ENCODE peak calls at places on chromosome 21, in four cellular contexts. Z is uterus; R is fibroblast of lung; O is naive thymus-derived CD4-positive, alpha-beta T cell. J is an unnamed sample. For H3K4me1, the result is how much of the 10 kb centered on the place peaks cover.

GRCh38 chr21:41542727-41543126 is 34.8 kb upstream of the TMPRSS2 start:
- DNase-seq in Z (no peak), R (no peak), O (no peak), J (no peak)

GRCh38 chr21:24045775-24046215 is 1561.5 kb downstream of the MRPL39 start:
- DNase-seq in Z (peak), R (peak), O (no peak), J (peak)

GRCh38 chr21:31158789-31159581 is 120.7 kb upstream of the KRTAP19-8 start:
- DNase-seq in Z (no peak), R (peak), O (peak), J (no peak)

GRCh38 chr21:31564439-31564838 is 95.1 kb upstream of the SOD1 start:
- DNase-seq in Z (no peak), R (no peak), O (no peak), J (no peak)

GRCh38 chr21:34613679-34614442 is 1.1 kb downstream of the RCAN1 start:
- DNase-seq in Z (no peak), R (no peak), O (no peak), J (no peak)

GRCh38 chr21:41806773-41807172 is 39.9 kb upstream of the RIPK4 start:
- DNase-seq in Z (no peak), R (no peak), O (no peak), J (no peak)

GRCh38 chr21:30733026-30733425 is 14.0 kb downstream of the KRTAP21-2 start:
- DNase-seq in Z (no peak), R (no peak), O (no peak), J (no peak)

GRCh38 chr21:39763282-39763970 is 18.4 kb downstream of the IGSF5 start:
- DNase-seq in Z (no peak), R (no peak), O (no peak), J (no peak)

GRCh38 chr21:28283652-28284490 is 708.8 kb downstream of the LTN1 start:
- DNase-seq in Z (peak), R (peak), O (no peak), J (no peak)

GRCh38 chr21:38716088-38716487 is 89.6 kb upstream of the ETS2 start:
- DNase-seq in Z (no peak), R (no peak), O (no peak), J (no peak)

GRCh38 chr21:16330340-16331319 is 600.8 kb downstream of the USP25 start:
- DNase-seq in Z (peak), R (peak), O (peak), J (peak)

GRCh38 chr21:25635310-25635709 is 3.7 kb upstream of the JAM2 start:
- DNase-seq in Z (no peak), R (no peak), O (no peak), J (no peak)

GRCh38 chr21:35252831-35253230 is 203.7 kb upstream of the RUNX1 start:
- DNase-seq in Z (no peak), R (peak), O (no peak), J (no peak)

GRCh38 chr21:41703857-41704501 is 62.9 kb downstream of the RIPK4 start:
- DNase-seq in Z (no peak), R (no peak), O (no peak), J (no peak)

GRCh38 chr21:39318091-39318959 is 4.9 kb upstream of the BRWD1 start:
- DNase-seq in Z (no peak), R (no peak), O (no peak), J (no peak)

GRCh38 chr21:18743523-18743922 is 339.9 kb upstream of the TMPRSS15 start:
- DNase-seq in Z (no peak), R (no peak), O (no peak), J (no peak)

GRCh38 chr21:31370893-31371652 is 27.0 kb upstream of the TIAM1 start:
- DNase-seq in Z (no peak), R (peak), O (no peak), J (no peak)

GRCh38 chr21:39055167-39055767 is 128.0 kb downstream of the PSMG1 start:
- DNase-seq in Z (no peak), R (no peak), O (no peak), J (no peak)

GRCh38 chr21:31592501-31592900 is 67.0 kb upstream of the SOD1 start:
- DNase-seq in Z (no peak), R (no peak), O (no peak), J (no peak)

GRCh38 chr21:34835526-34835925 is 166.7 kb downstream of the CLIC6 start:
- DNase-seq in Z (peak), R (peak), O (no peak), J (no peak)

GRCh38 chr21:16424331-16424749 is 694.6 kb downstream of the USP25 start:
- DNase-seq in Z (no peak), R (peak), O (no peak), J (no peak)

GRCh38 chr21:26405735-26406361 is 167.2 kb downstream of the CYYR1 start:
- DNase-seq in Z (no peak), R (peak), O (no peak), J (no peak)

GRCh38 chr21:37460196-37460595 is 93.6 kb downstream of the DYRK1A start:
- DNase-seq in Z (no peak), R (no peak), O (no peak), J (no peak)

GRCh38 chr21:37462087-37462861 is 95.7 kb downstream of the DYRK1A start:
- DNase-seq in Z (no peak), R (no peak), O (no peak), J (no peak)

GRCh38 chr21:37463083-37463780 is 96.7 kb downstream of the DYRK1A start:
- DNase-seq in Z (no peak), R (peak), O (peak), J (no peak)

GRCh38 chr21:37459575-37459974 is 93.0 kb downstream of the DYRK1A start:
- DNase-seq in Z (no peak), R (peak), O (no peak), J (no peak)

DNA sequence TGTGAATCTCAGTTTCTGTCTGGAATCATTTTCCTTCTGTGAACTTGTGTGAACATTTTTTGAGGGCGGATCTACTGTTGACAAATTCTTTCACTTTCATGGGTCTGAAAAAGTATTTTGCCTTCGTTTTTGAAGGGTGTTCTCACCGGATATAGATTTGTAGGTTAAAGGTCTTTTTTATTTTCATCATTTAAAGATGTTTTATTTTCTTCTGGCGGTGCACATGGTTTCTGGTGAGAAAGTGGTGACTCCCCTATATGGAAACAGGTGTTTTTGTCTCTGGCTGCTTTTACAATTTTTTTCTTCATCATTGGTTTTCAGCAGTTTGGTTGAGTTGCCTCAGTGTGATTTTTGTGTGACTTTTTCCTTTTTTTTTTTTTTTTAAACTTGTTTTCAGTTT is 94.9 kb downstream of the DYRK1A start:
- DNase-seq in Z (no peak), R (peak), O (peak), J (no peak)
- H3K4me1 ChIP-seq in Z (under half), R (under half), O (under half), J (under half)

DNA sequence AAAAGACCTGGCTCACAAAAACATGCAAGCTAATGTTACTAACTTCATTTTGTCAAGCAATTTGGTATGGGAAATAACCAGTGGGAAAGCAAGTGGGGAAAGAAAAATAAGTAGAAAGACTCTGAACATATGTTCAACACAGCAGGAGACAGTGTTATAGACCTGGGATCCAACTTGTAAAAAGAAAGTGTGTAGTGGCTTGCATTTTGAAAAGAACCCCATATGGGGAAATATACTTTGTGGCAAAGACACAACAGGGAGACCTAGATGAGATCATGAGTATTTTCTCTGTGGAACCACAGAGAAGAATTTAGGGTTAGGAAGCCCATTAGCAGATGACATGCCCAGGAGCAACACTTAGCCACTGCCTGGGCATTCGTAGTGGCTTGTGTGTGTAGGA is 212.7 kb upstream of the NRIP1 start:
- DNase-seq in Z (no peak), R (no peak), O (no peak), J (no peak)
- H3K4me1 ChIP-seq in Z (under half), R (under half), O (under half), J (under half)

DNA sequence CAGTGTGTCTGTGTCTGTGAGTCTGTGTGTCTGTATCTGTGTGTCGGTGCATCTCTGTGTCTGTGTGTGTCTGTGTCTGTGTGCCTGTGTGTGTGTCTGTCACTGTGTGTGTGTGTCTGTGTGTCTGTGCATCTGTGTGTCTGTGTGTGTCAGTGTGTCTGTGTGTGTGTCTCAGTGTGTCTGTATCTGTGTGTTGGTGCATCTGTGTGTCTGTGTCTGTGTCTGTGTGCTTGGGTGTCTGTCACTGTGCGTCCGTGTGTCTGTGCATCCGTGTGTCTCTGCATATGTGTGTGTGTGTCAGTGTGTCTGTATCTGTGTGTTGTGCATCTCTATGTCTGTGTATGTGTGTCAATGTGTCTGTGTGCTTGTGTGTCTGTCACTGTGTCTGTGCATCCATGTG is 44.7 kb upstream of the POFUT2 start:
- DNase-seq in Z (no peak), R (no peak), O (no peak), J (no peak)
- H3K4me1 ChIP-seq in Z (under half), R (under half), O (under half), J (under half)

DNA sequence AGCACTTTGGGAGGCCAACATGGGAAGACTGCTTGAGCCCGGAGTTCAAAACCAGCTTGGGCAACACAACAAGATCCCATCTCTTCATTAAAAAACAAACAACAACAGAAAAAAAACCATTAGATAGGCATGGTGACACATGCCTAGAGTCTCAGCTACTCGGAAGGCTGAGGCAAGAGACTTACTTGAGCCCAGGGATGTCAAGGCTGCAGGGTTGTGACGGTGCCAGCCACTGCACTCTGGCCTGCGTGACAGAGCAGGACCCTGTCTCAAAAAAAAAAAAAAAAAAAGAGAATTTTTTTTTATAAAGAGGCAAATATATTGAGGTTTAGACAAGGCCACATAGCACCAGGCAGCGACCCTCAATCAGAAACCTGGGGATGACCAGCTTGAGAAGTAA is 62.7 kb downstream of the HSF2BP start:
- DNase-seq in Z (no peak), R (no peak), O (no peak), J (no peak)
- H3K4me1 ChIP-seq in Z (under half), R (under half), O (under half), J (under half)

GRCh38 chr21:43787180-43787533 is 2.2 kb upstream of the RRP1 start:
- DNase-seq in Z (no peak), R (no peak), O (no peak), J (no peak)

GRCh38 chr21:43786423-43787179 is 2.8 kb upstream of the RRP1 start:
- DNase-seq in Z (no peak), R (no peak), O (no peak), J (no peak)

GRCh38 chr21:43779660-43780059 is 3.6 kb upstream of the CSTB start:
- DNase-seq in Z (no peak), R (no peak), O (no peak), J (no peak)

GRCh38 chr21:43785134-43785533 is 4.2 kb upstream of the RRP1 start:
- DNase-seq in Z (no peak), R (no peak), O (no peak), J (no peak)

GRCh38 chr21:43782741-43783700 is 6.4 kb upstream of the RRP1 start:
- DNase-seq in Z (no peak), R (no peak), O (no peak), J (no peak)
- H3K4me1 ChIP-seq in Z (under half), R (under half), O (under half), J (under half)

DNA sequence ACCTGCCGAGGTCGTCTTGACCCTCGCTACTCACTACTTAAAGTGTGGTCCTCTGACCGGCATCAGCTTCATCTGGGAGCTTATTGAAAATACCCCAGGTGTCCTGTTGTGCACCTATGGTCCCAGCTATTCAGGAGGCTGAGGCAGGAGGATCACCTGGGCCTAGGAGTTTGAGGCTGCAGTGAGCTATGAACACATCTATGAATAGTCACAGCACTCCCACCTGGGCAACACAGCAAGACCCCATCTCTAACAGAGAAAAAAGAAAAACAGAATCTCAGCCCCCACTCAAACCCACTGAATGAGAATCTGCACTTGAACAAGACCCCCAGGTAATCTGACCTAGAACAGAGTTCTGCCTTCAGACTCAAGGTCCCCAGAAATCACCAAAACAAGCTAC is 8.7 kb upstream of the OLIG1 start:
- DNase-seq in Z (no peak), R (no peak), O (no peak), J (no peak)
- H3K4me1 ChIP-seq in Z (under half), R (under half), O (under half), J (under half)

GRCh38 chr21:37373539-37373938 is 7.0 kb downstream of the DYRK1A start:
- DNase-seq in Z (no peak), R (no peak), O (no peak), J (no peak)
- H3K4me1 ChIP-seq in Z (under half), R (under half), O (half or more), J (half or more)

GRCh38 chr21:29302340-29302991 is 3.7 kb downstream of the BACH1 start:
- DNase-seq in Z (no peak), R (peak), O (no peak), J (no peak)
- H3K4me1 ChIP-seq in Z (under half), R (under half), O (under half), J (half or more)

DNA sequence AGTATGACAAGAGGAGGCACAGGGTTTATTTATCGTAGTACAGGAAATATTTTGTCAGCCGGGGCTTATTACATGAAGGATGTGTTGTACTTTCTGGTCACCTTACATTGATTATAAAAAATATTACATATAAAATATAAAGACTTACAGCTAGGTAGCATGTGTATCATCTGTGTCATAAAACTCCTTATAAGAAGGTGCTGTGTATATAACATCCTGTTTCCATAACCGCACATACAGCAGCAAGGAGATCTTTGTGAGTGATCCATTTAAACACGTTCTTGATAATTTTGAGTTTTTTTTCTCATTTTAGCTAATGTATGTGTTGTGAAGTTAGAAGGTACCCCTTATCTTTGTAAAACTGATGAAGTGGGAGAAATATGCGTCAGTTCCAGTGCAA is 60.1 kb downstream of the S100B start:
- DNase-seq in Z (no peak), R (no peak), O (no peak), J (no peak)
- H3K4me1 ChIP-seq in Z (under half), R (under half), O (half or more), J (under half)